ENCODE peak calls at places on chromosome 18, in six cellular contexts. X is GM12891, T is K562, S is HepG2, J is H1, U is GM12878. B is an unnamed sample.

GRCh38 chr18:59047321-59047991 is 92.2 kb upstream of the SEC11C start:
- DNase-seq in X (no peak), T (no peak), S (no peak), J (no peak), U (no peak), B (no peak)

GRCh38 chr18:55243852-55244251 is 284.6 kb upstream of the CCDC68 start:
- DNase-seq in X (no peak), T (no peak), S (no peak), J (no peak), U (no peak), B (no peak)

GRCh38 chr18:26970637-26971036 is 105.1 kb upstream of the AQP4 start:
- DNase-seq in X (no peak), T (no peak), S (no peak), J (no peak), U (no peak), B (no peak)

GRCh38 chr18:58996131-58996632 is 131.5 kb downstream of the ZNF532 start:
- DNase-seq in X (no peak), T (no peak), S (no peak), J (no peak), U (no peak), B (no peak)

GRCh38 chr18:58438161-58438983 is 190.5 kb downstream of the ALPK2 start:
- DNase-seq in X (no peak), T (no peak), S (no peak), J (no peak), U (no peak), B (no peak)

GRCh38 chr18:58520964-58521363 is 107.9 kb downstream of the ALPK2 start:
- DNase-seq in X (no peak), T (peak), S (no peak), J (no peak), U (no peak), B (no peak)

GRCh38 chr18:70181015-70181414 is 24.5 kb downstream of the RTTN start:
- DNase-seq in X (no peak), T (peak), S (peak), J (no peak), U (no peak), B (no peak)

GRCh38 chr18:7452331-7452730 is 114.8 kb upstream of the PTPRM start:
- DNase-seq in X (peak), T (peak), S (peak), J (peak), U (no peak), B (no peak)

GRCh38 chr18:22194151-22194598 is 24.8 kb downstream of the GATA6 start:
- DNase-seq in X (no peak), T (peak), S (peak), J (no peak), U (no peak), B (no peak)

GRCh38 chr18:25345432-25345831 is 6.5 kb downstream of the ZNF521 start:
- DNase-seq in X (no peak), T (no peak), S (no peak), J (no peak), U (no peak), B (no peak)

GRCh38 chr18:40423291-40423690 is 1531.7 kb upstream of the PIK3C3 start:
- DNase-seq in X (no peak), T (no peak), S (no peak), J (no peak), U (no peak), B (no peak)

GRCh38 chr18:7116001-7116831 is 1.4 kb downstream of the LAMA1 start:
- DNase-seq in X (no peak), T (no peak), S (no peak), J (peak), U (no peak), B (no peak)

GRCh38 chr18:2609604-2610003 is 38.2 kb downstream of the NDC80 start:
- DNase-seq in X (no peak), T (no peak), S (no peak), J (no peak), U (no peak), B (no peak)

GRCh38 chr18:49177812-49178211 is 227.0 kb upstream of the SMAD7 start:
- DNase-seq in X (no peak), T (no peak), S (peak), J (no peak), U (no peak), B (no peak)

GRCh38 chr18:11570770-11571169 is 38.6 kb upstream of the SLC35G4 start:
- DNase-seq in X (no peak), T (peak), S (no peak), J (no peak), U (no peak), B (no peak)

GRCh38 chr18:12088096-12088495 is 5.5 kb upstream of the ANKRD62 start:
- DNase-seq in X (no peak), T (no peak), S (no peak), J (no peak), U (no peak), B (no peak)

GRCh38 chr18:61108706-61109105 is 224.5 kb upstream of the CDH20 start:
- DNase-seq in X (no peak), T (no peak), S (no peak), J (no peak), U (no peak), B (no peak)

GRCh38 chr18:24972577-24972976 is 379.4 kb downstream of the ZNF521 start:
- DNase-seq in X (no peak), T (no peak), S (no peak), J (no peak), U (no peak), B (no peak)

GRCh38 chr18:12426924-12427323 is 19.2 kb downstream of the PRELID3A start:
- DNase-seq in X (no peak), T (no peak), S (no peak), J (no peak), U (no peak), B (no peak)

GRCh38 chr18:42174909-42175308 is 219.9 kb downstream of the PIK3C3 start:
- DNase-seq in X (no peak), T (no peak), S (no peak), J (no peak), U (no peak), B (no peak)

GRCh38 chr18:3380384-3380961 is 69.5 kb upstream of the TGIF1 start:
- DNase-seq in X (no peak), T (peak), S (no peak), J (no peak), U (no peak), B (no peak)

GRCh38 chr18:55534547-55534946 is 53.4 kb downstream of the TCF4 start:
- DNase-seq in X (no peak), T (no peak), S (no peak), J (no peak), U (no peak), B (no peak)

GRCh38 chr18:58091099-58091611 is 47.1 kb downstream of the NEDD4L start:
- DNase-seq in X (peak), T (no peak), S (no peak), J (no peak), U (peak), B (no peak)

GRCh38 chr18:72086421-72086820 is 457.7 kb downstream of the CBLN2 start:
- DNase-seq in X (no peak), T (peak), S (peak), J (no peak), U (no peak), B (no peak)

GRCh38 chr18:77973745-77974144 is 724.1 kb downstream of the GALR1 start:
- DNase-seq in X (no peak), T (no peak), S (no peak), J (no peak), U (no peak), B (no peak)

GRCh38 chr18:13136689-13137040 is 81.9 kb upstream of the LDLRAD4 start:
- DNase-seq in X (no peak), T (no peak), S (no peak), J (no peak), U (no peak), B (no peak)

GRCh38 chr18:45167631-45168225 is 447.5 kb upstream of the SLC14A2 start:
- DNase-seq in X (no peak), T (no peak), S (no peak), J (no peak), U (no peak), B (no peak)
- TF ChIP-seq TAF1 in X (no peak), T (no peak), S (no peak), J (no peak), U (no peak), B (no peak)

GRCh38 chr18:50268022-50268747 is 1.9 kb upstream of the CFAP53 start:
- DNase-seq in X (peak), T (no peak), S (no peak), J (peak), U (peak), B (peak)
- TF ChIP-seq POLR2A in X (peak), T (no peak), S (no peak), J (peak), U (peak), B (no peak)

GRCh38 chr18:79485788-79486355 is 90.1 kb downstream of the NFATC1 start:
- DNase-seq in X (no peak), T (no peak), S (no peak), J (no peak), U (no peak), B (no peak)
- TF ChIP-seq POLR2AphosphoS5 in X (no peak), T (no peak), S (no peak), J (no peak), U (no peak), B (no peak)

GRCh38 chr18:46278481-46279465 is 174.6 kb downstream of the HAUS1 start:
- DNase-seq in X (no peak), T (no peak), S (no peak), J (no peak), U (no peak), B (no peak)
- TF ChIP-seq TAF1 in X (no peak), T (no peak), S (no peak), J (no peak), U (no peak), B (no peak)

GRCh38 chr18:43220691-43221090 is 56.6 kb downstream of the SYT4 start:
- DNase-seq in X (no peak), T (no peak), S (no peak), J (no peak), U (no peak), B (no peak)
- TF ChIP-seq POLR2A in X (no peak), T (no peak), S (no peak), J (no peak), U (no peak), B (no peak)

GRCh38 chr18:31034541-31034940 is 8.0 kb downstream of the DSC3 start:
- DNase-seq in X (no peak), T (no peak), S (no peak), J (no peak), U (no peak), B (no peak)
- TF ChIP-seq POLR2AphosphoS5 in X (no peak), T (no peak), S (no peak), J (no peak), U (no peak), B (no peak)